ENCODE peak calls at places on chromosomes 7 and 10, in seven cellular contexts. N is Calu3, O is M059J, W is NCI-H510A treated with DMSO at 0.1 percent for 48 hours, B is Ammon's horn, K is T1000, T is T-helper 2 cell. Q is an unnamed sample.
A peak's percentile ranks its signal among the peaks of the same experiment; 100 is the strongest.

GRCh38 chr7:71323726-71324125 is 191.8 kb downstream of the GALNT17 start:
- DNase-seq in N (no peak), O (peak; percentile 35), W (no peak), B (no peak), K (no peak), T (no peak), Q (no peak)

GRCh38 chr7:40947546-40947945 is 755.3 kb downstream of the INHBA start:
- DNase-seq in N (no peak), O (no peak), W (no peak), B (no peak), K (no peak), T (no peak), Q (no peak)

GRCh38 chr10:87594864-87595263 is 64.8 kb upstream of the PAPSS2 start:
- DNase-seq in N (no peak), O (no peak), W (no peak), B (no peak), K (no peak), T (no peak), Q (no peak)

GRCh38 chr7:128790297-128791037 is 1.3 kb upstream of the CCDC136 start:
- DNase-seq in N (no peak), O (no peak), W (no peak), B (no peak), K (no peak), T (no peak), Q (no peak)

GRCh38 chr10:11522821-11523245 is 88.6 kb downstream of the USP6NL start:
- DNase-seq in N (no peak), O (no peak), W (no peak), B (peak; percentile 41), K (no peak), T (no peak), Q (no peak)

GRCh38 chr7:69564454-69565417 is 33.5 kb upstream of the AUTS2 start:
- DNase-seq in N (no peak), O (peak; percentile 32), W (peak; percentile 40), B (peak; percentile 92), K (no peak), T (no peak), Q (no peak)

GRCh38 chr10:110355922-110356627 is 51.4 kb upstream of the SMNDC1 start:
- DNase-seq in N (no peak), O (no peak), W (no peak), B (no peak), K (no peak), T (peak; percentile 42), Q (peak; percentile 20)

GRCh38 chr10:48279081-48279751 is 4.7 kb upstream of the FRMPD2 start:
- DNase-seq in N (no peak), O (no peak), W (no peak), B (no peak), K (no peak), T (no peak), Q (no peak)

GRCh38 chr10:71611131-71611530 is 108.4 kb downstream of the C10orf105 start:
- DNase-seq in N (no peak), O (no peak), W (no peak), B (peak; percentile 69), K (no peak), T (no peak), Q (no peak)

GRCh38 chr7:69652947-69653701 is 54.8 kb downstream of the AUTS2 start:
- DNase-seq in N (no peak), O (no peak), W (peak; percentile 68), B (no peak), K (no peak), T (no peak), Q (no peak)